ENCODE peak calls at places on chromosome 14, in seven cellular contexts. H is stimulated activated naive CD8-positive, alpha-beta T cell treated with anti-CD3 and anti-CD28 coated beads, Interleukin-15, Interleukin-2, amounts not matched to agents 100 U/mL and 50 U/mL, for 24 hours; B is NCI-H1417; F is activated T-cell treated with anti-CD3 and anti-CD28 coated beads, Interleukin-2, amount 50 U/mL, for 24 hours; Z is LoVo; T is AG08396; Q is stimulated activated naive B cell treated with anti-CD40 and anti-IgM and Interleukin-4, amounts not matched to agents 10 μg/mL and 1 μg/mL and 100 μg/mL, for 72 hours. X is an unnamed sample.

GRCh38 chr14:41668346-41668745 is 61.7 kb downstream of the LRFN5 start:
- DNase-seq in H (no peak), B (no peak), F (no peak), Z (no peak), T (no peak), Q (no peak), X (no peak)

GRCh38 chr14:32764131-32764530 is 174.5 kb upstream of the NPAS3 start:
- DNase-seq in H (no peak), B (no peak), F (no peak), Z (no peak), T (no peak), Q (no peak), X (no peak)

GRCh38 chr14:69690042-69690441 is 76.9 kb upstream of the SRSF5 start:
- DNase-seq in H (no peak), B (no peak), F (no peak), Z (no peak), T (no peak), Q (no peak), X (no peak)

GRCh38 chr14:96083667-96084320 is 44.6 kb downstream of the C14orf132 start:
- DNase-seq in H (no peak), B (peak), F (no peak), Z (no peak), T (no peak), Q (no peak), X (no peak)

GRCh38 chr14:88323520-88324199 is 591 bp upstream of the KCNK10 start:
- DNase-seq in H (peak), B (peak), F (peak), Z (no peak), T (no peak), Q (peak), X (no peak)

GRCh38 chr14:64060199-64060545 is 207.4 kb downstream of the SYNE2 start:
- DNase-seq in H (no peak), B (no peak), F (no peak), Z (no peak), T (no peak), Q (no peak), X (peak)

GRCh38 chr14:56244138-56244789 is 126.1 kb downstream of the PELI2 start:
- DNase-seq in H (no peak), B (no peak), F (no peak), Z (no peak), T (peak), Q (no peak), X (no peak)

GRCh38 chr14:37668646-37669045 is 73.2 kb downstream of the TTC6 start:
- DNase-seq in H (no peak), B (no peak), F (no peak), Z (peak), T (no peak), Q (no peak), X (peak)

GRCh38 chr14:89207925-89208328 is 209.1 kb downstream of the FOXN3 start:
- DNase-seq in H (no peak), B (peak), F (no peak), Z (no peak), T (no peak), Q (no peak), X (no peak)

GRCh38 chr14:101480747-101481530 is 80.4 kb upstream of the DIO3 start:
- DNase-seq in H (no peak), B (no peak), F (peak), Z (no peak), T (no peak), Q (no peak), X (peak)

GRCh38 chr14:20460458-20461229 is 590 bp downstream of the PIP4P1 start:
- DNase-seq in H (peak), B (peak), F (peak), Z (peak), T (no peak), Q (peak), X (peak)

GRCh38 chr14:35400707-35401421 is 3.7 kb downstream of the NFKBIA start:
- DNase-seq in H (peak), B (no peak), F (peak), Z (no peak), T (no peak), Q (no peak), X (no peak)

GRCh38 chr14:69242311-69243224 is 17.4 kb upstream of the GALNT16 start:
- DNase-seq in H (peak), B (peak), F (no peak), Z (peak), T (peak), Q (peak), X (peak)

GRCh38 chr14:25150934-25151790 is 101.2 kb upstream of the STXBP6 start:
- DNase-seq in H (no peak), B (peak), F (no peak), Z (peak), T (peak), Q (no peak), X (peak)

GRCh38 chr14:55160989-55161388 is 30.4 kb downstream of the DLGAP5 start:
- DNase-seq in H (no peak), B (peak), F (no peak), Z (peak), T (no peak), Q (no peak), X (peak)

GRCh38 chr14:95222151-95222631 is 64.9 kb upstream of the DICER1 start:
- DNase-seq in H (no peak), B (no peak), F (no peak), Z (no peak), T (no peak), Q (no peak), X (peak)

GRCh38 chr14:74245292-74245691 is 6.0 kb downstream of the VSX2 start:
- DNase-seq in H (no peak), B (no peak), F (no peak), Z (no peak), T (no peak), Q (no peak), X (no peak)

GRCh38 chr14:75726326-75726725 is 65.3 kb downstream of the TTLL5 start:
- DNase-seq in H (no peak), B (no peak), F (no peak), Z (no peak), T (no peak), Q (no peak), X (no peak)

X was measured in foreskin keratinocyte.